ENCODE peak calls at places on chromosomes 13 and 19, in five cellular contexts. C is fibroblast of the aortic adventitia, J is cardiac muscle cell, O is A673, Q is pancreas. F is an unnamed sample.

GRCh38 chr19:49932731-49933131 is 3.4 kb upstream of the NUP62 start:
- DNase-seq in C (no peak), J (no peak), O (no peak), Q (no peak), F (no peak)

GRCh38 chr19:57688011-57688763 is 6.4 kb downstream of the ZNF551 start:
- DNase-seq in C (no peak), J (no peak), O (no peak), Q (no peak), F (no peak)

GRCh38 chr13:113654175-113654560 is 3.8 kb downstream of the ATP4B start:
- DNase-seq in C (no peak), J (no peak), O (no peak), Q (peak; percentile 5), F (no peak)

GRCh38 chr13:38759390-38759789 is 72.5 kb downstream of the FREM2 start:
- DNase-seq in C (no peak), J (no peak), O (no peak), Q (no peak), F (no peak)

GRCh38 chr13:106490887-106491321 is 44.6 kb downstream of the EFNB2 start:
- DNase-seq in C (no peak), J (no peak), O (no peak), Q (no peak), F (no peak)

GRCh38 chr19:37513397-37513796 is 6.7 kb downstream of the ZNF793 start:
- DNase-seq in C (no peak), J (no peak), O (no peak), Q (no peak), F (peak; percentile 19)

GRCh38 chr13:70960841-70961443 is 852.7 kb upstream of the KLHL1 start:
- DNase-seq in C (peak; percentile 2), J (peak; percentile 48), O (peak; percentile 44), Q (no peak), F (peak; percentile 16)

GRCh38 chr13:114259974-114260373 is 21.4 kb upstream of the UPF3A start:
- DNase-seq in C (no peak), J (no peak), O (no peak), Q (peak; percentile 46), F (no peak)

GRCh38 chr13:40271931-40272775 is 394.3 kb downstream of the FOXO1 start:
- DNase-seq in C (peak; percentile 97), J (no peak), O (peak; percentile 71), Q (peak; percentile 52), F (peak; percentile 66)

GRCh38 chr13:102903659-102904407 is 58.0 kb downstream of the ERCC5 start:
- DNase-seq in C (peak; percentile 26), J (peak; percentile 34), O (peak; percentile 34), Q (no peak), F (no peak)

GRCh38 chr19:29303035-29303706 is 90.2 kb upstream of the UQCRFS1 start:
- DNase-seq in C (no peak), J (no peak), O (no peak), Q (no peak), F (no peak)

GRCh38 chr19:14764401-14764800 is 14.0 kb downstream of the ADGRE2 start:
- DNase-seq in C (no peak), J (no peak), O (no peak), Q (no peak), F (no peak)

GRCh38 chr19:18434411-18435184 is 3.3 kb downstream of the ISYNA1 start:
- DNase-seq in C (no peak), J (no peak), O (peak; percentile 78), Q (peak; percentile 47), F (no peak)

GRCh38 chr13:99545979-99546378 is 44.7 kb downstream of the TM9SF2 start:
- DNase-seq in C (no peak), J (no peak), O (no peak), Q (no peak), F (no peak)

GRCh38 chr13:42412812-42413795 is 141.2 kb downstream of the AKAP11 start:
- DNase-seq in C (peak; percentile 47), J (no peak), O (no peak), Q (no peak), F (no peak)

GRCh38 chr13:113023217-113023597 is 54.2 kb downstream of the MCF2L start:
- DNase-seq in C (peak; percentile 32), J (peak; percentile 45), O (peak; percentile 37), Q (no peak), F (no peak)

GRCh38 chr13:112953591-112954487 is 15.2 kb upstream of the MCF2L start:
- DNase-seq in C (no peak), J (no peak), O (no peak), Q (no peak), F (no peak)

GRCh38 chr19:35885909-35886308 is 14.4 kb downstream of the NFKBID start:
- DNase-seq in C (no peak), J (no peak), O (no peak), Q (no peak), F (no peak)

GRCh38 chr13:42345367-42345766 is 73.4 kb downstream of the AKAP11 start:
- DNase-seq in C (no peak), J (no peak), O (no peak), Q (no peak), F (no peak)

GRCh38 chr13:47087841-47088240 is 191.0 kb upstream of the HTR2A start:
- DNase-seq in C (peak; percentile 51), J (no peak), O (no peak), Q (no peak), F (peak; percentile 72)

GRCh38 chr13:74406439-74406838 is 272.2 kb upstream of the KLF12 start:
- DNase-seq in C (no peak), J (no peak), O (peak; percentile 9), Q (no peak), F (no peak)

GRCh38 chr13:87942204-87942603 is 271.0 kb downstream of the SLITRK5 start:
- DNase-seq in C (no peak), J (no peak), O (no peak), Q (no peak), F (no peak)

GRCh38 chr13:45422731-45423130 is 4.6 kb upstream of the SLC25A30 start:
- DNase-seq in C (no peak), J (no peak), O (no peak), Q (no peak), F (no peak)

GRCh38 chr13:21074601-21075302 is 13.4 kb upstream of the LATS2 start:
- DNase-seq in C (peak; percentile 60), J (no peak), O (no peak), Q (no peak), F (peak; percentile 41)

GRCh38 chr19:5339470-5339949 is 1.1 kb downstream of the PTPRS start:
- DNase-seq in C (no peak), J (no peak), O (peak; percentile 24), Q (peak; percentile 42), F (no peak)

GRCh38 chr19:38658462-38659306 is 11.2 kb downstream of the ACTN4 start:
- DNase-seq in C (peak; percentile 100), J (peak; percentile 61), O (peak; percentile 70), Q (no peak), F (peak; percentile 98)

GRCh38 chr19:33295621-33296472 is 6.5 kb downstream of the CEBPA start:
- DNase-seq in C (no peak), J (no peak), O (no peak), Q (no peak), F (no peak)

GRCh38 chr13:50798923-50799322 is 44.6 kb downstream of the DLEU7 start:
- DNase-seq in C (peak; percentile 65), J (no peak), O (no peak), Q (no peak), F (peak; percentile 36)

GRCh38 chr13:50800091-50800739 is 43.3 kb downstream of the DLEU7 start:
- DNase-seq in C (no peak), J (no peak), O (no peak), Q (no peak), F (no peak)

GRCh38 chr13:50797081-50797480 is 46.4 kb downstream of the DLEU7 start:
- DNase-seq in C (peak; percentile 52), J (no peak), O (no peak), Q (no peak), F (no peak)

GRCh38 chr13:50805805-50806204 is 37.7 kb downstream of the DLEU7 start:
- DNase-seq in C (peak; percentile 16), J (no peak), O (peak; percentile 29), Q (no peak), F (no peak)

GRCh38 chr13:50801087-50801931 is 42.2 kb downstream of the DLEU7 start:
- DNase-seq in C (peak; percentile 89), J (peak; percentile 80), O (peak; percentile 76), Q (peak; percentile 25), F (peak; percentile 62)
- TF ChIP-seq CTCF in C (peak; percentile 81), J (peak; percentile 78), O (peak; percentile 79), Q (no peak), F (peak; percentile 59)

GRCh38 chr19:6455924-6456323 is 3.7 kb downstream of the SLC25A23 start:
- DNase-seq in C (no peak), J (no peak), O (no peak), Q (no peak), F (no peak)
- H3K4me3 ChIP-seq in C (no peak overlapping the region), J (no peak overlapping the region), O (no peak overlapping the region), Q (no peak overlapping the region), F (no peak overlapping the region)

GRCh38 chr19:3236272-3236671 is 11.8 kb downstream of the CELF5 start:
- DNase-seq in C (no peak), J (no peak), O (no peak), Q (no peak), F (no peak)

GRCh38 chr19:3233831-3234230 is 9.4 kb downstream of the CELF5 start:
- DNase-seq in C (no peak), J (no peak), O (no peak), Q (no peak), F (no peak)

GRCh38 chr19:3233116-3233515 is 8.7 kb downstream of the CELF5 start:
- DNase-seq in C (no peak), J (no peak), O (no peak), Q (no peak), F (no peak)

GRCh38 chr19:3238066-3238561 is 13.7 kb downstream of the CELF5 start:
- DNase-seq in C (no peak), J (no peak), O (no peak), Q (no peak), F (no peak)

DNA sequence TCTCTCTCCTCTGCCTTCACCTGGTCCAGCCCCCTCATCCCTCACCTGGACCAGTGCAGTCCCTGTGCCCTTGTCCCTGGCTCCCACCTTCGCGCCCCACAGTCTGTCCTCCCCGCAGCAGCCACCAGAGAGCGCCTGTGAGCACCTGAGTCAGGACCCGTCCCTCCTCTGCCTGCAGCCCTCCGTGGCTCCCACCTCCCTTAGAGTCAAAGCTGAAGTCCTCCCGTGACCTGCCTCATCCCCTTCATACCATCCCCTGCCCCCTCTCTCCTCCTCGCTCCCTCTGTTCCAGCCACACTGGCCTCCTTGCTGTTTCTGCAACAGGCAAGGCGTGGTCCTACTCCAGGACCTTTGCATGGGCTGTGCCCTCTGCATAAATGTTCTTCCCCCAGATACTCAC is 10.3 kb downstream of the CELF5 start:
- DNase-seq in C (no peak), J (no peak), O (no peak), Q (no peak), F (no peak)
- TF ChIP-seq CTCF in C (peak; percentile 24), J (peak; percentile 22), O (peak; percentile 51), Q (no peak), F (no peak)

DNA sequence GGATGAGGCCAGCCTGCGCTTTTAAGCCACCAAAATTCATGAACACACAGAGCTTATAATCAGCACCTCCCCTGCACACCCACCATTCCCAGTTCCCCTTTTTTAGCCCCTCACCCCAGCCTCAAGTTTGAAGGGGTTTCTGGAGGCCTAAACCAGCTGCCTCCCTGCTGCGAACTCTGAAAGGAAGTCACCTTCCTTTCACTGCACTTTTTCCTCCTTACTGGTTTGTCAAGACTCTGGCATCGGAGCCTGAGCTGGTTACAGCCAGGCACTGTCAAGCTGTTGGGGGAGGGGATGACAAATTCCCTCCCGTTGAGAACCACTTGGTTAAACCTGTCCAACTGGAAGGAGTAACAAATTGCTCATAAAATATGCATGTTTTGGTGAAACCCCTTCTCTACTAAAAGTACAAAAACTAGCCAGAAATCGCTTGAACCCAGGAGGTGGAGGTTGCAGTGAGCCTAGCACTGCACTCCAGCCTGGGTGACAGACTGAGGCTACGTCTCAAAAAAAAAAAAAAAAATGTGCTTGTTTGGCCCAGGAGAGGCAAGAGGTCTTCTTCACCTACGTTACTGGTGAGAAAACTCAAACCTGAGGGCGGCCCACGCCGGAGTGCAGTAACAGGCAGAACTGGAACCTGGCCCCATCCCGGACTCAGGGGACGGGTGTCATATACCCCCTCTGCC is 671 bp upstream of the ADAT3 start:
- DNase-seq in C (peak; percentile 43), J (peak; percentile 68), O (peak; percentile 47), Q (peak; percentile 71), F (no peak)
- H3K4me3 ChIP-seq in C (peak overlapping the region; percentile 22), J (no peak overlapping the region), O (peak overlapping the region; percentile 77), Q (no peak overlapping the region), F (no peak overlapping the region)